ENCODE peak calls at places on chromosomes 3 and 15, in nine cellular contexts. R is foreskin keratinocyte; S is activated naive CD4-positive, alpha-beta T cell treated with anti-CD3 and anti-CD28 coated beads for 36 hours; G is stimulated activated CD4-positive, alpha-beta T cell treated with anti-CD3 and anti-CD28 coated beads, Interleukin-4, amount 100 ng/mL, for 24 hours; O is AG04450; E is nephron progenitor cell; I is hypothalamus; X is caudate nucleus; V is GM12892. Q is an unnamed sample.

GRCh38 chr3:10977864-10978510 is 14.6 kb upstream of the SLC6A1 start:
- DNase-seq in O (no peak), G (no peak), V (no peak), S (no peak), I (no peak), E (peak; percentile 44), X (peak; percentile 64), R (no peak), Q (no peak)

GRCh38 chr3:118808743-118809142 is 225.9 kb downstream of the IGSF11 start:
- DNase-seq in S (no peak), X (no peak), V (no peak), O (no peak), G (no peak), E (no peak), R (no peak), I (no peak), Q (no peak)

GRCh38 chr3:124792341-124793034 is 62.2 kb downstream of the UMPS start:
- DNase-seq in I (no peak), R (no peak), V (no peak), O (no peak), S (no peak), X (no peak), G (no peak), E (no peak), Q (no peak)

GRCh38 chr3:93930041-93930440 is 43.7 kb downstream of the PROS1 start:
- DNase-seq in O (no peak), E (no peak), I (no peak), G (no peak), X (no peak), S (no peak), V (no peak), R (no peak), Q (no peak)

GRCh38 chr3:134308350-134308891 is 57.8 kb upstream of the RYK start:
- DNase-seq in X (peak; percentile 78), O (peak; percentile 59), G (peak; percentile 80), E (peak; percentile 89), V (peak; percentile 48), I (peak; percentile 67), S (peak; percentile 86), R (peak; percentile 63), Q (peak; percentile 83)

GRCh38 chr3:100059472-100059871 is 54.8 kb downstream of the FILIP1L start:
- DNase-seq in X (no peak), S (no peak), V (no peak), R (no peak), O (no peak), G (no peak), E (no peak), I (no peak), Q (no peak)

GRCh38 chr3:127768346-127769008 is 53.8 kb downstream of the MGLL start:
- DNase-seq in E (no peak), O (peak; percentile 95), X (no peak), R (peak; percentile 98), V (no peak), I (no peak), G (no peak), S (no peak), Q (peak; percentile 58)

GRCh38 chr3:51319271-51319670 is 65.8 kb upstream of the MANF start:
- DNase-seq in I (no peak), R (peak; percentile 22), X (no peak), S (no peak), V (no peak), O (no peak), G (no peak), E (no peak), Q (no peak)

GRCh38 chr3:126621627-126622345 is 33.1 kb downstream of the TXNRD3 start:
- DNase-seq in I (no peak), V (no peak), G (no peak), E (no peak), R (peak; percentile 52), S (no peak), O (peak; percentile 13), X (no peak), Q (no peak)

GRCh38 chr3:175199961-175200360 is 340.8 kb downstream of the NAALADL2 start:
- DNase-seq in X (no peak), G (no peak), I (no peak), S (no peak), E (no peak), V (no peak), R (no peak), O (no peak), Q (no peak)

GRCh38 chr3:195204360-195205166 is 66.4 kb downstream of the XXYLT1 start:
- DNase-seq in I (no peak), O (no peak), E (peak; percentile 53), G (no peak), R (no peak), S (no peak), V (no peak), X (no peak), Q (no peak)

GRCh38 chr15:79339588-79340314 is 28.8 kb downstream of the TMED3 start:
- DNase-seq in G (no peak), R (peak; percentile 22), X (no peak), V (no peak), S (no peak), E (peak; percentile 15), I (no peak), O (peak; percentile 10), Q (peak; percentile 47)

GRCh38 chr3:46946856-46947544 is 29.5 kb downstream of the CCDC12 start:
- DNase-seq in G (peak; percentile 61), X (no peak), O (no peak), R (peak; percentile 55), V (no peak), I (no peak), S (peak; percentile 62), E (no peak), Q (no peak)

GRCh38 chr15:31173790-31174450 is 72.4 kb upstream of the TRPM1 start:
- DNase-seq in I (no peak), X (no peak), G (no peak), R (no peak), E (no peak), V (no peak), O (no peak), S (no peak), Q (no peak)

GRCh38 chr3:15924914-15925313 is 127.1 kb upstream of the ANKRD28 start:
- DNase-seq in S (no peak), V (no peak), R (no peak), G (no peak), E (no peak), X (no peak), O (no peak), I (no peak), Q (no peak)

GRCh38 chr3:54891540-54891897 is 36.3 kb downstream of the LRTM1 start:
- DNase-seq in S (no peak), R (peak; percentile 96), E (peak; percentile 37), I (no peak), G (no peak), X (peak; percentile 63), O (peak; percentile 88), V (no peak), Q (peak; percentile 85)

GRCh38 chr15:38217181-38217580 is 35.5 kb upstream of the SPRED1 start:
- DNase-seq in X (no peak), O (peak; percentile 23), G (no peak), E (no peak), R (peak; percentile 60), V (no peak), S (peak; percentile 7), I (no peak), Q (no peak)

GRCh38 chr3:45545476-45545875 is 49.1 kb upstream of the LIMD1 start:
- DNase-seq in O (no peak), X (peak; percentile 87), I (peak; percentile 67), V (no peak), S (no peak), G (no peak), E (no peak), R (no peak), Q (peak; percentile 14)

GRCh38 chr3:113231827-113232253 is 20.5 kb downstream of the BOC start:
- DNase-seq in S (no peak), G (no peak), O (no peak), R (peak; percentile 96), E (no peak), I (no peak), X (no peak), V (no peak), Q (peak; percentile 77)

GRCh38 chr3:21543380-21544075 is 207.5 kb downstream of the ZNF385D start:
- DNase-seq in I (no peak), X (no peak), E (no peak), S (no peak), V (no peak), O (no peak), G (no peak), R (no peak), Q (no peak)

Q was measured in A549.